ENCODE peak calls at places on chromosomes 16 and 17, in eight cellular contexts. T is colonic mucosa, C is pancreas, P is stomach, J is left ventricle myocardium inferior, R is OCI-LY7, V is A673, Y is transverse colon. U is an unnamed sample.

GRCh38 chr17:74089869-74090464 is 113.5 kb upstream of the RPL38 start:
- DNase-seq in T (peak; percentile 81), C (peak; percentile 17), P (peak; percentile 52), J (no peak), R (peak; percentile 61), V (peak; percentile 78), Y (peak; percentile 69), U (peak; percentile 27)

GRCh38 chr17:43679911-43680310 is 18.2 kb upstream of the MEOX1 start:
- DNase-seq in T (no peak), C (no peak), P (no peak), J (no peak), R (no peak), V (no peak), Y (no peak), U (no peak)

GRCh38 chr17:78583091-78583490 is 5.9 kb upstream of the DNAH17 start:
- DNase-seq in T (no peak), C (no peak), P (no peak), J (no peak), R (peak; percentile 30), V (peak; percentile 40), Y (no peak), U (no peak)

GRCh38 chr17:78653382-78653781 is 76.2 kb upstream of the DNAH17 start:
- DNase-seq in T (no peak), C (no peak), P (no peak), J (no peak), R (no peak), V (no peak), Y (no peak), U (no peak)

GRCh38 chr17:82228278-82228841 is 482 bp upstream of the SLC16A3 start:
- DNase-seq in T (peak; percentile 78), C (no peak), P (peak; percentile 72), J (peak; percentile 60), R (peak; percentile 83), V (no peak), Y (peak; percentile 80), U (no peak)

GRCh38 chr17:32958418-32958817 is 30.5 kb downstream of the TMEM98 start:
- DNase-seq in T (no peak), C (no peak), P (no peak), J (no peak), R (no peak), V (peak; percentile 54), Y (no peak), U (no peak)

GRCh38 chr17:55295411-55296170 is 30.8 kb downstream of the HLF start:
- DNase-seq in T (peak; percentile 57), C (peak; percentile 29), P (peak; percentile 68), J (no peak), R (peak; percentile 67), V (peak; percentile 78), Y (peak; percentile 66), U (peak; percentile 55)

GRCh38 chr17:40419559-40420331 is 2.0 kb upstream of the TOP2A start:
- DNase-seq in T (no peak), C (no peak), P (no peak), J (no peak), R (no peak), V (no peak), Y (no peak), U (no peak)

GRCh38 chr16:81204794-81205680 is 33.5 kb upstream of the BCO1 start:
- DNase-seq in T (peak; percentile 30), C (no peak), P (peak; percentile 48), J (no peak), R (peak; percentile 46), V (peak; percentile 67), Y (peak; percentile 36), U (no peak)

GRCh38 chr16:19901164-19901563 is 16.5 kb upstream of the GPRC5B start:
- DNase-seq in T (no peak), C (no peak), P (no peak), J (no peak), R (no peak), V (no peak), Y (no peak), U (no peak)

GRCh38 chr17:83002118-83002805 is 77.1 kb upstream of the METRNL start:
- DNase-seq in T (no peak), C (no peak), P (no peak), J (no peak), R (no peak), V (no peak), Y (no peak), U (no peak)

GRCh38 chr16:55257971-55258613 is 65.9 kb upstream of the IRX6 start:
- DNase-seq in T (peak; percentile 66), C (peak; percentile 39), P (peak; percentile 60), J (peak; percentile 29), R (peak; percentile 51), V (peak; percentile 78), Y (peak; percentile 71), U (no peak)

GRCh38 chr17:34252138-34252889 is 2.8 kb upstream of the CCL2 start:
- DNase-seq in T (peak; percentile 73), C (peak; percentile 81), P (peak; percentile 75), J (peak; percentile 98), R (peak; percentile 39), V (no peak), Y (peak; percentile 81), U (peak; percentile 89)

GRCh38 chr16:50831751-50832150 is 89.9 kb downstream of the CYLD start:
- DNase-seq in T (no peak), C (no peak), P (no peak), J (no peak), R (no peak), V (no peak), Y (no peak), U (no peak)

GRCh38 chr17:73968680-73969079 is 234.8 kb upstream of the RPL38 start:
- DNase-seq in T (no peak), C (no peak), P (no peak), J (no peak), R (no peak), V (no peak), Y (no peak), U (no peak)

GRCh38 chr16:50939356-50939755 is 197.5 kb downstream of the CYLD start:
- DNase-seq in T (no peak), C (no peak), P (no peak), J (no peak), R (no peak), V (no peak), Y (no peak), U (no peak)

GRCh38 chr16:12609937-12610699 is 193.6 kb downstream of the CPPED1 start:
- DNase-seq in T (no peak), C (no peak), P (no peak), J (no peak), R (no peak), V (no peak), Y (no peak), U (no peak)

GRCh38 chr17:41915020-41915419 is 3.7 kb downstream of the ACLY start:
- DNase-seq in T (no peak), C (no peak), P (no peak), J (no peak), R (no peak), V (no peak), Y (no peak), U (no peak)

GRCh38 chr17:9144502-9145233 is 123.4 kb downstream of the NTN1 start:
- DNase-seq in T (peak; percentile 61), C (no peak), P (no peak), J (no peak), R (no peak), V (no peak), Y (peak; percentile 48), U (no peak)

GRCh38 chr17:30243002-30243401 is 7.5 kb upstream of the SLC6A4 start:
- DNase-seq in T (no peak), C (no peak), P (no peak), J (no peak), R (no peak), V (no peak), Y (no peak), U (no peak)
- H3K36me3 ChIP-seq in T (no peaks in the 10 kb centered on the region), C (peaks cover 9% of the 10 kb centered on the region), P (peaks cover 14% of the 10 kb centered on the region), J (peaks cover 17% of the 10 kb centered on the region), R (peaks cover 17% of the 10 kb centered on the region), V (peaks cover 3% of the 10 kb centered on the region), Y (peaks cover 7% of the 10 kb centered on the region), U (no peaks in the 10 kb centered on the region)

DNA sequence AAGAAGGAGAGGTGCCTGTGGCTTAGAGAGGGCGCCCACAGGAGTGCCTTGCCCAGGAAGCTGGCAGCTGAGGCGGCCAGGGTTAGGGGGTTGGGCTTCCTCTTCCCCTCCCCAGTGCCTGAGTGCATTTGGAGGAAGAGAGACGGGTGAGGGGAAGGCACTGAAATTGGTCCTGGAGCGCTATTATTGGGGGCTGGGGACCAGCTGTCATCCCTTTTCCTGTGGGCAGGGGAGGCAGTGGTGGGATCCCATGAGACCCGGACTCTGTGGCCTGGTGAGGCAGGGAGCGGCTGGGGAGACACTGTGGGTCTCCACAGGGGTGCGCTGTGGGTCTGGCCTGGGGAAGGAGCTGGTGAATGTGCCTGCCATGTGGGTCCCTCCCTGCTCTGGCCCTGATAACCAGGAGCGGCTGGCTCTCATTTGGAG is 259.7 kb downstream of the SEC14L1 start:
- DNase-seq in T (no peak), C (no peak), P (peak; percentile 54), J (peak; percentile 45), R (peak; percentile 91), V (peak; percentile 63), Y (no peak), U (no peak)
- TF ChIP-seq CTCF in T (no peak), C (no peak), P (no peak), J (peak; percentile 64), R (peak; percentile 99), V (peak; percentile 68), Y (peak; percentile 23), U (no peak)

DNA sequence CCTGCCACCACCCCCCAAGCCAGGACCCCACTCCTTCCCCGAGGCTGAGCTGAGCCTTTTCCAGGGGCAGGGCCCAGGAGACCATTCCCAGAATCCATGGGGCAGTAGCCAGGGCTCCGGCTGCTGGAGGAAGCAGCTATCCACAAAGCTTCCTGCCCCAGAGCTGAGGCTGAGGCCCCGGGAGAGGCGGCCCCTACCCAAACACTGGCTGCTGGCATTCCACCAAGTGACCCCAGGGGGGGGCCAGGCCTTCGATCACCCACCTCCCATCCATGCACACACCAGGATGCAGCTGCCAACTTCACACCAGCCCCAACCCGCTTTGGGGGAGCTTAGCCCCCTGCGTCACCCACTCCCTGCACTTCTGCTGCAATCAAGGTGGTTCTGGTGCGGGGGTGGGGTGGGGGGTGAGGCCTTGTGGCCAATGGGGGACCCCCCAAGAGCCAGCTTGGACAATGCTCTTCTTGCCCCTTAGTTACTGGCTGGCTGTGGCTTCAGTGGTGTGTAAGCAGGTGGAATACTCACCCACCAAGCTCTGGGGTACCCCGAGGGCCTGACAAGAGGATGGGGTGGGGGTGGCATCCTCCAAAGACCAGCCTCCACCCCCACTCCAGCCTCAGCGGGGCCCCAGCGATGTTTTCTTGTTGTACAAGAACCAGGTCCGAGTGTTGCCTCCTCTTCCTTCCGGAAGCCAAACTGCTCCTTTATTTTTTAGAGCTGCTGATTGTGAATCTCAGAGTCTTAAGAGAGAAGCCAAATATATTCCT is 16.8 kb downstream of the MYBBP1A start:
- DNase-seq in T (no peak), C (no peak), P (no peak), J (no peak), R (no peak), V (no peak), Y (no peak), U (no peak)
- H3K36me3 ChIP-seq in T (no peaks in the 10 kb centered on the region), C (peaks cover 34% of the 10 kb centered on the region), P (peaks cover 64% of the 10 kb centered on the region), J (peaks cover 42% of the 10 kb centered on the region), R (peaks cover 69% of the 10 kb centered on the region), V (peaks cover 56% of the 10 kb centered on the region), Y (peaks cover 25% of the 10 kb centered on the region), U (peaks cover 14% of the 10 kb centered on the region)

DNA sequence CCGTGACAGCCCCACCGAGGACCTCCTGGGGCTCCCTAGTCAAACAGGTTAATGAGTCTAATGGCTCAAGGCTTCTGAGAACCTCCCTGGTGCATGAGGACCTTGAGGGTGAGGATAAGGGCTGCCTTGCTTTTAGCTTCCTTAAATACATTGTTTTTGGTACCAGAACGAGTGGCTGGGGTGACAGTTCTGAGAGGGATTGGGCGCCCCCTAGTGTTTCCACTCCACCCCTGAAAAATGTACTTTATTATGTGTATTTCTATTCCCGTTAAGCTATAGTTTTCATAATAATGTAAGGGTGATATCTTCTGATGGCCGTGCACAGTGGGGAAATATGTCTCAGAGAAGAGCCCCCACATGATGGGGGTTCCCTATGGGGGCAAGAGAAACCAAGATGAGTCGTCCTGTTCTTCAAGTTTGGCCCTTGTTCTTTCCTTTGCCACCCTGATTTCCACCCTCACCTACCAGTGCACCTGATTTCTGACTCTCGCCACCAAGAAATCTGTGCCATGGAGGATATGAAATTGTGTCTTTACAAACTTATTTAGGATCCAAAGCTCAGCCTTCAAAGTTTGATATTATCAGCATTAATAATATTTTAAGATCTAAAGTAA is 14.5 kb upstream of the VWA3A start:
- DNase-seq in T (peak; percentile 56), C (peak; percentile 34), P (peak; percentile 74), J (peak; percentile 41), R (peak; percentile 74), V (peak; percentile 74), Y (peak; percentile 69), U (peak; percentile 50)
- TF ChIP-seq CTCF in T (peak; percentile 70), C (peak; percentile 44), P (peak; percentile 78), J (peak; percentile 90), R (peak; percentile 98), V (peak; percentile 93), Y (peak; percentile 85), U (peak; percentile 68)

U was measured in prostate gland.